ENCODE peak calls at places on chromosomes 16 and 17, in five cellular contexts. T is NT2/D1, S is H1, L is HepG2, C is GM12878. H is an unnamed sample.

GRCh38 chr17:38341035-38341721 is 2.6 kb downstream of the GPR179 start:
- DNase-seq in T (no peak), S (peak), L (peak), C (no peak), H (peak)

GRCh38 chr16:9115277-9115676 is 23.8 kb downstream of the HAPSTR1 start:
- DNase-seq in T (no peak), S (no peak), L (no peak), C (no peak), H (no peak)

GRCh38 chr17:66720567-66720966 is 114.3 kb upstream of the CACNG5 start:
- DNase-seq in T (no peak), S (no peak), L (no peak), C (no peak), H (no peak)

GRCh38 chr16:405548-406506 is 4.1 kb downstream of the DECR2 start:
- DNase-seq in T (no peak), S (no peak), L (peak), C (no peak), H (no peak)

GRCh38 chr16:31491778-31492418 is 9.0 kb downstream of the SLC5A2 start:
- DNase-seq in T (no peak), S (no peak), L (no peak), C (no peak), H (no peak)

GRCh38 chr17:67019809-67020208 is 24.5 kb upstream of the CACNG1 start:
- DNase-seq in T (no peak), S (no peak), L (no peak), C (no peak), H (no peak)

GRCh38 chr17:77449908-77450741 is 309.4 kb downstream of the SEC14L1 start:
- DNase-seq in T (no peak), S (no peak), L (peak), C (no peak), H (no peak)

GRCh38 chr17:8189711-8190477 is at the start of gene BORCS6:
- DNase-seq in T (peak), S (peak), L (peak), C (peak), H (peak)

GRCh38 chr16:3659200-3659599 is 4.7 kb downstream of the DNASE1 start:
- DNase-seq in T (no peak), S (no peak), L (no peak), C (no peak), H (no peak)

GRCh38 chr17:30590086-30590485 is 112.9 kb downstream of the GOSR1 start:
- DNase-seq in T (no peak), S (no peak), L (no peak), C (no peak), H (no peak)

DNA sequence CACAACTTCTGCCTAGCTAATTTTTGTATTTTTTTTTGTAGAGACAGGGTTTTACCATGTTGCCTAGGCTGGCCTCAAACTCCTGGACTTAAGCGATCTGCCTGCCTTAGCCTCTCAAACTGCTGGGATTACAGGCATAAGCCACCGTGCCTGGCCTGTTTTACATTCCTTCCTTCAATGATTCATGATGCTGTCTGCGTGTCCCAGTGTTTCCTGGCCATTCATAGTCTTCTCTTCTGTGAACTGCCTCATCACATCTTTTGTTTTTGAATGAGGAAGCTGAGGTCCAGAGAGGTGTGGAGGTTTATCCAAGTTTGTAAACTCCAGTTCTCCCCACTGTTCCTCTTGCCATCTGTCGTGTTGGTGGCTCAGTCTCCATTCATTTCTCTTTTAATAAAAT is 64.5 kb upstream of the MED9 start:
- DNase-seq in T (no peak), S (no peak), L (no peak), C (no peak), H (no peak)
- TF ChIP-seq SUZ12 in T (no peak), S (no peak), L (no peak), C (no peak), H (no peak)

GRCh38 chr17:60141111-60142018 is 8.4 kb upstream of the CA4 start:
- DNase-seq in T (no peak), S (no peak), L (no peak), C (no peak), H (no peak)
- TF ChIP-seq SUZ12 in T (peak), S (peak), L (no peak), C (no peak), H (no peak)

GRCh38 chr17:65231086-65231485 is 93.9 kb downstream of the RGS9 start:
- DNase-seq in T (no peak), S (no peak), L (no peak), C (no peak), H (no peak)

GRCh38 chr17:65230040-65230439 is 92.9 kb downstream of the RGS9 start:
- DNase-seq in T (no peak), S (no peak), L (no peak), C (no peak), H (no peak)

GRCh38 chr17:65229596-65229995 is 92.4 kb downstream of the RGS9 start:
- DNase-seq in T (no peak), S (no peak), L (no peak), C (no peak), H (no peak)

GRCh38 chr17:65228734-65229390 is 91.7 kb downstream of the RGS9 start:
- DNase-seq in T (no peak), S (no peak), L (no peak), C (peak), H (peak)

GRCh38 chr17:65231662-65232335 is 94.6 kb downstream of the RGS9 start:
- DNase-seq in T (peak), S (peak), L (peak), C (peak), H (peak)
- TF ChIP-seq SUZ12 in T (no peak), S (no peak), L (no peak), C (no peak), H (no peak)

GRCh38 chr17:44899074-44899782 is at the start of gene EFTUD2:
- DNase-seq in T (peak), S (peak), L (peak), C (peak), H (peak)

GRCh38 chr17:44901323-44901965 is 2.2 kb upstream of the EFTUD2 start:
- DNase-seq in T (no peak), S (no peak), L (no peak), C (no peak), H (no peak)

GRCh38 chr17:44898768-44899073 is 524 bp downstream of the EFTUD2 start:
- DNase-seq in T (no peak), S (no peak), L (peak), C (no peak), H (no peak)

GRCh38 chr17:44902135-44902760 is 3.0 kb upstream of the EFTUD2 start:
- DNase-seq in T (no peak), S (no peak), L (no peak), C (no peak), H (no peak)

GRCh38 chr17:44900894-44901293 is 1.6 kb upstream of the EFTUD2 start:
- DNase-seq in T (no peak), S (no peak), L (no peak), C (no peak), H (no peak)
- TF ChIP-seq SUZ12 in T (no peak), S (no peak), L (no peak), C (no peak), H (no peak)

GRCh38 chr17:79647456-79647915 is 36.6 kb upstream of the RBFOX3 start:
- DNase-seq in T (no peak), S (no peak), L (no peak), C (no peak), H (peak)
- TF ChIP-seq SUZ12 in T (no peak), S (no peak), L (no peak), C (no peak), H (no peak)

DNA sequence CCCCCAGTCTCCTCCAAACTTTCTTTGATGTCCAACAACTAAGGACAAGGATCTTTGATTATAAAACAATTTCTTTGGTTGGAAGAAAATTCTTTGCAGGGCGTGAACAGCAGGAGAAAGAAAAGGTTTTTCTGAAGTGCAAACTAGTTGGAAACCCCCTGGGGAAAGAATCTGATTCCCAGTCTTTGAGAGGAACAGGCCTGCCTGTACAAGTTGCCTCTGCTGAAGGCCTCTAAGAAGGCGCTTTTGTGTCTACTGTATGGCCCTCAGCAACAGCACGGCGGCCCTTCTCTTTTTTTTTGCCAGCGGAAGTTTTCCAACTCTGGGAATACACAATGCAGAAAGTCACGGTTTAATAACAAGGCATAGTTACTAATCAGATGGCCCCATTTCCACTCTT is 14.0 kb downstream of the RNF43 start:
- DNase-seq in T (peak), S (no peak), L (no peak), C (no peak), H (no peak)
- TF ChIP-seq SUZ12 in T (no peak), S (no peak), L (no peak), C (no peak), H (no peak)

GRCh38 chr17:80289631-80290030 is 29.0 kb downstream of the RNF213 start:
- DNase-seq in T (no peak), S (no peak), L (no peak), C (no peak), H (no peak)
- TF ChIP-seq SUZ12 in T (no peak), S (no peak), L (no peak), C (no peak), H (no peak)

GRCh38 chr16:73405851-73406250 is 357.9 kb upstream of the ZFHX3 start:
- DNase-seq in T (no peak), S (no peak), L (no peak), C (no peak), H (no peak)
- TF ChIP-seq SUZ12 in T (no peak), S (no peak), L (no peak), C (no peak), H (no peak)

GRCh38 chr16:10618710-10619209 is 38.4 kb upstream of the EMP2 start:
- DNase-seq in T (no peak), S (no peak), L (no peak), C (no peak), H (no peak)

GRCh38 chr16:10616395-10616743 is 36.0 kb upstream of the EMP2 start:
- DNase-seq in T (no peak), S (no peak), L (no peak), C (no peak), H (no peak)

GRCh38 chr16:10614685-10615084 is 34.3 kb upstream of the EMP2 start:
- DNase-seq in T (no peak), S (no peak), L (no peak), C (no peak), H (no peak)

GRCh38 chr16:10617662-10618420 is 37.4 kb upstream of the EMP2 start:
- DNase-seq in T (no peak), S (no peak), L (no peak), C (no peak), H (no peak)

DNA sequence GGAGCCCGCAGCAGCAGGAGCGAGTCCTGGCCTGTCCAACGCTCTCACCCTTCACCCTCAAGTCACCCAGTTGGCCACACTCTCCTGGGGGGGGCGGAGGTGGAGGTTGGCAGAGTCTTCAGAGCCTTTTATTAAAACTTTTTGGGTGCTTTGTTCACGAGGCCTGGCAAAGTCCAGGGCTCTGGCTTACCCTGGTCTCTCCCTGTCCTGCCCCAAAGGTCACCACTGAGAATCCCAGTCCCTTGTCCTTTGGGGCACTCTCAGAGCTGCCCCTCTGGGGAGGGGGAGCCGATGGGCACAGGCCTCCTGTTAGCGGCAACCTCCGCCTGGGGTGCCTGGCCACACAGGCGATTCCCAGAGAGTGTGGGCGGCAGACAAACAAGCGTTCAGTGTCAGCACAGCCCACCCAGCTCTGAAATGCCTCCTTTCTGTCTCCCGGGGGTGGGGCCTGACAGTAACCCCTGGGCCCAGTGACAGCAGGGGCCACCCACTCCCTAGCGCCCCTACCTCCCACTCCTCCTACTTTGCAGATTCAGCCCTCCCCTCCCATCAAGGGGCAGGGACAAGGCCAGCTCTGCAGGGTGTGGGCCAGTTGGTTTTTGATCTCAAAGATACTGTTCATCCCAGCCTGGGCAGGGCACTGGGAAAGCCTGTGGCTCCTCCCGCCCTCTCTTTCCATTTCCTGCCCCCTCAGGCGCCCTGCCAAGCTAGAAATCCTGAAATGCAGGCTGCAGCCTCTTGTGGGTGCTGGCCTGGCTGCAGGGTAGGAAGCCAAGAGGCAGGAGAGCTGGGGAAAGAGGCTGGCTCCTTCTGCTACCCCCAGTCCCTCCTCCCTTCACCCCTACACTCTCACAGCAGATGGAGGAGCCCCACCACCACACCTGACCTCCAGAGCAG is 36.6 kb upstream of the EMP2 start:
- DNase-seq in T (peak), S (no peak), L (peak), C (no peak), H (no peak)
- TF ChIP-seq SUZ12 in T (no peak), S (no peak), L (no peak), C (no peak), H (no peak)

H was measured in HEK293T.